ENCODE peak calls at places on chromosomes 3 and 15, in four cellular contexts. C is fibroblast of lung, V is spleen, A is mammary epithelial cell. K is an unnamed sample.

GRCh38 chr3:141067559-141067958 is 16.4 kb downstream of the SPSB4 start:
- DNase-seq in C (no peak), V (no peak), A (no peak), K (no peak)

GRCh38 chr3:9932843-9933560 is 632 bp upstream of the CRELD1 start:
- DNase-seq in C (peak), A (peak), V (peak), K (no peak)

GRCh38 chr3:46261926-46262594 is 19.8 kb downstream of the CCR3 start:
- DNase-seq in C (no peak), V (no peak), A (no peak), K (no peak)

GRCh38 chr3:168591587-168591986 is 495.9 kb upstream of the GOLIM4 start:
- DNase-seq in C (no peak), V (no peak), A (no peak), K (no peak)

GRCh38 chr15:90873998-90874605 is 5.7 kb downstream of the FURIN start:
- DNase-seq in A (no peak), V (peak), C (peak), K (no peak)

GRCh38 chr3:15722877-15723623 is 74.7 kb downstream of the ANKRD28 start:
- DNase-seq in A (no peak), V (no peak), C (no peak), K (no peak)

GRCh38 chr15:31032959-31033358 is 41.5 kb upstream of the MTMR10 start:
- DNase-seq in C (peak), A (no peak), V (no peak), K (peak)

GRCh38 chr3:117628896-117629295 is 919.3 kb downstream of the TUSC7 start:
- DNase-seq in A (no peak), V (no peak), C (peak), K (peak)

GRCh38 chr3:53103566-53104296 is 26.5 kb downstream of the RFT1 start:
- DNase-seq in V (no peak), A (no peak), C (no peak), K (no peak)

GRCh38 chr3:133644768-133645167 is 17.0 kb downstream of the TOPBP1 start:
- DNase-seq in C (peak), V (no peak), A (peak), K (peak)

GRCh38 chr3:133742351-133743091 is 3.7 kb upstream of the TF start:
- DNase-seq in A (peak), C (peak), V (no peak), K (peak)

DNA sequence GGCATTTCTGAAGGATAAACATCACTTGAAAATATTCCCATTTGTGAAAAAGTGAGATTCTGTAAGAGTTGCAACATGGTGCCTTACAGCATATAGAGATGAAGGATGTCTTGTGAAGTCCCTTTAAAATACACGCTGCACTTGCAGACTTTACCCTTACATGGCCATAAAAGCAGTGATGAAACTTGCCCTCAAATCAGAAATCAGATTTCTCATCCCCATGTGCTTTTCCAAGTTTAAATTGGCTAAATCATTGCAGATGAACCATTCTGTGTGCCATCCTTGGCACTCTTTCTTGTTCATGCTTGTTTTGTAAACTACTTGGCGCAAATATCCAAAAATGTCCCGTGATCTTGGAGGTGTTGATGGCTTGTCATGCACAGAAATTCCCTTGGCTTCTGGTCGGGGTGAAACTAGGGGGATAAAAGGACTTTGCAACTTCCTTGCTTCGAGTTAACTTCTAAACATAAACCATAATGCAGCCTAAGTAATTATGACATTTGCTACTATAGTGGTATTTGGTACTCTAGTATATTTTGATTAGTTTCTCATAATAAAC is 135.7 kb downstream of the LRIG1 start:
- DNase-seq in A (no peak), C (no peak), V (no peak), K (no peak)
- H3K4me3 ChIP-seq in A (no peak), C (no peak), V (no peak), K (no peak)

GRCh38 chr3:84985795-84986194 is 27.0 kb downstream of the CADM2 start:
- DNase-seq in C (no peak), V (no peak), A (no peak), K (no peak)

GRCh38 chr3:84984429-84984828 is 25.6 kb downstream of the CADM2 start:
- DNase-seq in V (no peak), C (no peak), A (no peak), K (no peak)

GRCh38 chr3:84983490-84983889 is 24.7 kb downstream of the CADM2 start:
- DNase-seq in A (no peak), C (no peak), V (no peak), K (no peak)

GRCh38 chr3:84987709-84988504 is 29.1 kb downstream of the CADM2 start:
- DNase-seq in A (no peak), C (no peak), V (no peak), K (no peak)

DNA sequence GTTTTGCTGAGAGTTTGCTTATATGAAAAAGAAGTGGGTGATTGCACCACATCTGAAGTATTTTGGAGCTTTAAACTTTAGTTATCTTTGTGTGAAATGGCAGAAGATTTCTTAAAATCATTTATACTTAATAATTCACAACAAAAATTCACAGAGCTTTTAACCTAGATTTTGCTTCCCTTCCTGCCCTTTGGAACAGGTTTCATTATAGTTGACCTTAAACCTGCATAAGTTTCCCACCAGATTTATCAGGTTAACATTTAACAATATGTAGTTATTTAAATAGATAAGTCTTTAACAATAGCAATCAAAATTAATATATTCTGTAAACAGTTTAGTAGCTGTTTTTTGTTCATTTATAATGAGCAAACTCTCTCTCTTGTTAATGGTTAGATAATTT is 30.3 kb downstream of the CADM2 start:
- DNase-seq in A (no peak), V (no peak), C (no peak), K (no peak)
- H3K4me3 ChIP-seq in A (no peak), V (no peak), C (no peak), K (no peak)

DNA sequence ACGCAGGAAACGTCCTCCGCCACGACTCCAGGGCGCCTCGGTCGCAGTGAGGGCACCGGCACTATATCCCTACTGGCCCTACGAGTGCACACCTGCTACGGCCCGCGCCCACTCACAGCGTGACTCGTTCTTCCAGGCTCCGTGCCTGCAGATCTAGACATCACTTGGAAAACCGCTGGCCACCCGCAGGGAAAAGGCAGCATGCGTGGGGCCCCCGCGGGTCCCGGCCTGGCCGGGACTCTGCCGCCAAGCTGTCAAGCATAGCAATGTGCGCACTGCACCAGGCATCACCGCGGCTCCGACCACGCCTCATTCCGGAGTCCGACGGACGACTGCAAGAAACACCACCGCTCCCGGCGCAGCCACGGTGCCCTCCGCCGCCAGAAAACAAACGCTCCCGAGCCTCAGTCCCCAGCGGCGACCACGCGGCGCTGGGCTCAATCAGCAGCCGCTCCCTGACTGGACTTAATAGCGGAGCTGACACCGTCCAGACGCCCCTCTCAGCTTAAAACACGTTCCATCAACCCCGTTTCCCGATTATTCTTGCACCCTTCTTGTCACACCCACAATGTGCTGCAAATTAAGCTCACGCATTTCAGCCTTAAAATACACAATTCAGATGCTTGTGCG is 984 bp downstream of the CYFIP1 start:
- DNase-seq in V (peak), A (peak), C (peak), K (no peak)
- H3K4me3 ChIP-seq in V (peak), A (peak), C (peak), K (peak)

GRCh38 chr3:160130950-160131349 is 94.3 kb upstream of the C3orf80 start:
- DNase-seq in C (peak), A (no peak), V (no peak), K (peak)
- H3K4me3 ChIP-seq in C (no peak), A (no peak), V (no peak), K (no peak)

GRCh38 chr3:71078199-71078598 is 505.3 kb downstream of the FOXP1 start:
- DNase-seq in A (no peak), C (no peak), V (no peak), K (no peak)
- H3K4me3 ChIP-seq in A (no peak), C (no peak), V (no peak), K (no peak)

GRCh38 chr3:111864821-111865656 is 6.0 kb downstream of the PHLDB2 start:
- DNase-seq in A (peak), V (no peak), C (peak), K (peak)
- H3K4me3 ChIP-seq in A (no peak), V (no peak), C (no peak), K (no peak)

GRCh38 chr15:64634020-64634419 is 141.4 kb downstream of the RBPMS2 start:
- DNase-seq in V (no peak), C (peak), A (no peak), K (no peak)

GRCh38 chr15:64633332-64633731 is 142.1 kb downstream of the RBPMS2 start:
- DNase-seq in V (no peak), A (no peak), C (no peak), K (no peak)

GRCh38 chr15:64635486-64635815 is 139.9 kb downstream of the RBPMS2 start:
- DNase-seq in V (no peak), A (peak), C (peak), K (peak)

GRCh38 chr15:64636101-64636500 is 139.3 kb downstream of the RBPMS2 start:
- DNase-seq in C (peak), V (no peak), A (no peak), K (no peak)

DNA sequence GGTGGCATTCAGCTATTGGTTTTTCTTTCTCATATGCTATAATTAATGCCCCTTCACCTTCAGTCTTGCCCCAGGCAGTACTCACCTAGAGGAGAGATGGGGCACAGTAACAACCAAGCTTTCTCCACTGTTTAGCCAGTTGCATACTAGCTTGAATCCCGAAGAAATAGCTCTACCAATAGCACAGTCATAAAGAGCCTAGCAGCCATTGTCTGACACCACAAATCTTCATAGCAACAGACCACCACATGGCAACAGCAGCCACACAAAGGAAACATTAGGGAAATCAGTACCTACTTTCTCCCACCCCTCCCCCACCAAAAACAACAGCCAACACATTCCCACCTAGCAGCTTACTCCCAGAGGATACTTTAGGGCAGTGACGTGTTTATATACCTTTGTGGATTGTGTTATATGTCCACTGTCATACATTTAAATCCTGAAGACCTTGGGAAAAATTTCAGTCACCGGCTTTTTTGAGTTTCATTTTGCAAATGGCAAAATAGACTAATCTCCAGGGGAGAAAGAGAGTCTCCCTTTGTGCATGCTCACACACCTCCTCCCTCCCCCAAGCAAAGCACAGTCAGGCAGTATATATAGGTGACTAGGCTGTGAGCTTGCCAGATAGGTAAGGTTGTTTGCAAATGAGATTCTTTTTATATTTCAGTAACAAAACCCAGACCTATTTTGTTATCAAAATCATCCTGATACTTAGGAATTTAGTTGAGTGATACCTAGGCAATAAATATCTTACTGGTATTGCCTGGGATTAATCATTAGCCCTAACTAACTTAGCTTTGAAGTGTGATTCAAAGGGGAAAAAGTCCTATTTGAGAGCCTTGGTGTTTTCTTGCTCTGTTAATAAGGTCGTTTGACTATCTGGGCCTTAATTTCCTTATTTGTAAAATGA is 140.6 kb downstream of the RBPMS2 start:
- DNase-seq in C (peak), A (no peak), V (no peak), K (no peak)
- H3K4me3 ChIP-seq in C (no peak), A (no peak), V (no peak), K (no peak)

DNA sequence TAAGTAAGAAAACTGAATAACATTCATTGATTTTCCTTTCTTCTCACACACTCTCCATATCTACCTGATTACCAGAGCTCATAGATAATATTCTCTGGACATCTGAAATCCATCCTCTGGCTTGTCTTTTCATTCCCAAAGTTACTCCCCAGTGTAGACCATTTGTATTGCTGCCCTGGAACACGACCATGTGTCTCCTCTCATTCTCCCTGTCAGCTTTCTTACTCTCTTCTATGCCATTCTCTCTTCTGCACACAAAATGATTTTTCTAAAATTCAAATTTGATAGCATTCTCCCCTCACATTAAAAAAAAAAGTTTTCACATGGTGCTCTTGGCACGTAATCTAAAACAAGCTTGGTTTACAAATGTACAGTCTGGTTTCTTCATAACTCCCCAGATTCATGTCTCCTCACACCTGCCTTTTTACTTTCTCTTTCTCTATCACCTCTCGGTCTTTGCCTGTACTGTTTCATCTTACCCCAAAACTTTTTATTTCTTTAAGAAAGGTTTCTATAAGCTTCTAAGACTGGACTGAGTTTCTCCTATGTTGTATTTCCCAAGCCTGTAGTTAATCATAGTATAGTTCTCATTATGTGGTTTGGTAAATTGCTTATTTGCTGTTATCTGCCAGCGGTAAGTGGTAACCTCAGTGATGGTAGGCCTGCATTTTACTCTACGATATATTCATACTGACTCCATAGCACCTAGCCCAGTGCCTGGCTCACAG is 31.2 kb downstream of the BCHE start:
- DNase-seq in C (no peak), A (no peak), V (no peak), K (no peak)
- H3K4me3 ChIP-seq in C (peak), A (peak), V (no peak), K (no peak)

DNA sequence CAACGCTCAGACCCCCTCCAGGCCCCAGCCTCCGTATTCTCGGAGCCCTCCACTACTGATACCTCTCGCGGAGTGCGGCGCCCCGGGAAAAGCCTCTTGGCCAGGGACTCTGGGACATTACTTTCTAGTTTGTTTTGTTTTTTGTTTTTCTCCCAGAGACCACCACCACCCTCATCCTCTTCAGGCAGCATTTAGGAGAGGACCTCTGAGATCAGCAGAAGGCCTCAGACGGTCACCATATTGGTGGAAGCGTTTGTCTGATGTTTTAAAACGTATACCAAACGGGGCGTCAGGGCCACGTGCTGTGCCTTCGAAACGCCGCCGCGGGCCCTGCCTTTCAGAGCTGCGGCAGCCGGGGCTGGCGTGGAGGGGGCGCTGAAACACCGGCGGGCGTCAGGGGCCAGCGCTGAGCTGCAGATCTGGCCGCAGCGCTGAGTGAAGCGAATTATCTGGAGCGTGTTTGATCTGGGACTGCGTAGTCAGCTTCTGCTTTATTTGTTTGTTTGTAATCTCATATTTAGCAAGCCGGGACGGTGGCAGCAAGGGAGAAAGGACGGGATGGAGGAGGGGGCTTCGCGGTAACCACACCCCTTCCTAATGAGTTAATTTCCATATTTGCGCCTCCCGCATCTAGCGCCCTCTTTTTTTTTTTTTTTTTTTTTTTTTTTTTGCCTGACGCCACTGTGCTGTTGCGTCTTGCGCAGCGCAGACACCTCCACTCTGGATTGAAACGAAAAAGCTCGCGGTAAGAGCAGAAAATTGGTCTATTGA is 14.8 kb downstream of the SOX2 start:
- DNase-seq in C (peak), V (no peak), A (no peak), K (no peak)
- H3K4me3 ChIP-seq in C (peak), V (peak), A (no peak), K (peak)